ENCODE peak calls at places on chromosomes 4 and X, in ten cellular contexts. T is HTR-8/SVneo; U is dermis blood vessel endothelial cell; V is CD8-positive, alpha-beta memory T cell; A is LoVo; L is midbrain; I is epithelial cell of esophagus; N is cardiac muscle cell; C is globus pallidus; K is stimulated activated CD4-positive, alpha-beta T cell treated with anti-CD3 and anti-CD28 coated beads, TNF-alpha, amount 100 ng/mL, for 1 hour. M is an unnamed sample.

GRCh38 chrX:150465856-150466775 is 102.3 kb upstream of the MTM1 start:
- DNase-seq in I (no peak), U (no peak), N (no peak), A (no peak), C (peak; percentile 47), L (no peak), T (no peak), V (no peak), K (no peak), M (no peak)

GRCh38 chr4:105234582-105234981 is 87.9 kb downstream of the TET2 start:
- DNase-seq in K (no peak), T (no peak), N (no peak), A (no peak), V (no peak), L (no peak), U (no peak), C (no peak), I (no peak), M (no peak)

GRCh38 chr4:67201334-67201733 is 344.0 kb downstream of the CENPC start:
- DNase-seq in N (no peak), U (no peak), T (no peak), L (no peak), C (no peak), I (peak; percentile 10), K (no peak), V (no peak), A (no peak), M (no peak)

GRCh38 chrX:44908198-44908597 is 35.2 kb downstream of the KDM6A start:
- DNase-seq in A (no peak), U (no peak), L (no peak), I (peak; percentile 8), N (no peak), T (no peak), V (no peak), K (no peak), C (no peak), M (no peak)

GRCh38 chr4:167555338-167556022 is 321.2 kb upstream of the SPOCK3 start:
- DNase-seq in K (no peak), T (no peak), I (peak; percentile 21), C (no peak), L (no peak), V (no peak), U (no peak), N (no peak), A (no peak), M (no peak)

GRCh38 chr4:12875640-12876243 is 608.4 kb downstream of the RAB28 start:
- DNase-seq in U (no peak), I (no peak), K (no peak), N (no peak), L (no peak), A (no peak), C (no peak), V (no peak), T (no peak), M (no peak)

GRCh38 chr4:73682508-73682907 is 57.9 kb upstream of the CXCL8 start:
- DNase-seq in C (no peak), L (no peak), T (no peak), V (no peak), U (no peak), A (no peak), K (no peak), N (no peak), I (no peak), M (no peak)

GRCh38 chr4:82437285-82438005 is 7.1 kb downstream of the ENOPH1 start:
- DNase-seq in L (no peak), C (no peak), U (no peak), I (peak; percentile 97), V (no peak), K (no peak), N (no peak), T (peak; percentile 23), A (no peak), M (no peak)

GRCh38 chrX:318068-318738 is 393 bp downstream of the GTPBP6 start:
- DNase-seq in A (peak; percentile 96), L (no peak), K (peak; percentile 90), V (peak; percentile 98), U (peak; percentile 99), C (peak; percentile 94), N (peak; percentile 100), I (peak; percentile 100), T (peak; percentile 92), M (peak; percentile 95)

GRCh38 chr4:127783026-127783769 is 1.1 kb downstream of the HSPA4L start:
- DNase-seq in C (peak; percentile 73), L (peak; percentile 40), U (peak; percentile 85), K (no peak), T (peak; percentile 20), I (peak; percentile 100), V (no peak), N (peak; percentile 13), A (peak; percentile 73), M (no peak)

GRCh38 chr4:185656467-185656890 is 121.2 kb upstream of the PDLIM3 start:
- DNase-seq in V (no peak), T (peak; percentile 10), U (peak; percentile 18), L (peak; percentile 19), K (no peak), I (peak; percentile 39), C (peak; percentile 56), N (peak; percentile 19), A (no peak), M (no peak)

GRCh38 chrX:151019837-151020236 is 36.7 kb downstream of the HMGB3 start:
- DNase-seq in V (no peak), A (no peak), K (no peak), T (no peak), L (no peak), N (no peak), C (no peak), U (no peak), I (peak; percentile 77), M (no peak)